ENCODE peak calls at places on chromosomes 16 and 17, in five cellular contexts. One of them, this sample, is unnamed.

GRCh38 chr17:31074772-31075538 is 19.8 kb upstream of the NF1 start:
- DNase-seq in GM12878: no peak
- DNase-seq in HCT116: no peak
- DNase-seq in K562: no peak
- DNase-seq in SK-N-SH: no peak
- DNase-seq in this sample: peak

GRCh38 chr16:21656795-21657768 is 4.7 kb upstream of the IGSF6 start:
- DNase-seq in GM12878: peak
- DNase-seq in HCT116: peak
- DNase-seq in K562: peak
- DNase-seq in SK-N-SH: peak
- DNase-seq in this sample: peak

GRCh38 chr16:87380875-87381274 is 2.7 kb downstream of the FBXO31 start:
- DNase-seq in GM12878: peak
- DNase-seq in HCT116: no peak
- DNase-seq in K562: peak
- DNase-seq in SK-N-SH: no peak
- DNase-seq in this sample: no peak

GRCh38 chr17:75459590-75460267 is 3.3 kb downstream of the TMEM94 start:
- DNase-seq in GM12878: peak
- DNase-seq in HCT116: no peak
- DNase-seq in K562: no peak
- DNase-seq in SK-N-SH: no peak
- DNase-seq in this sample: peak

GRCh38 chr17:43849116-43849515 is 2.1 kb downstream of the CD300LG start:
- DNase-seq in GM12878: no peak
- DNase-seq in HCT116: no peak
- DNase-seq in K562: no peak
- DNase-seq in SK-N-SH: no peak
- DNase-seq in this sample: no peak

GRCh38 chr17:21157586-21158370 is 31.0 kb downstream of the DHRS7B start:
- DNase-seq in GM12878: no peak
- DNase-seq in HCT116: no peak
- DNase-seq in K562: no peak
- DNase-seq in SK-N-SH: no peak
- DNase-seq in this sample: no peak

GRCh38 chr16:22161999-22162657 is at the start of gene SDR42E2:
- DNase-seq in GM12878: no peak
- DNase-seq in HCT116: no peak
- DNase-seq in K562: peak
- DNase-seq in SK-N-SH: peak
- DNase-seq in this sample: no peak

GRCh38 chr16:8677481-8677880 is 3.1 kb downstream of the ABAT start:
- DNase-seq in GM12878: no peak
- DNase-seq in HCT116: no peak
- DNase-seq in K562: no peak
- DNase-seq in SK-N-SH: no peak
- DNase-seq in this sample: no peak

GRCh38 chr16:74568961-74569631 is 37.8 kb downstream of the GLG1 start:
- DNase-seq in GM12878: no peak
- DNase-seq in HCT116: no peak
- DNase-seq in K562: no peak
- DNase-seq in SK-N-SH: no peak
- DNase-seq in this sample: peak

GRCh38 chr17:35041390-35041789 is 22.1 kb downstream of the RFFL start:
- DNase-seq in GM12878: no peak
- DNase-seq in HCT116: no peak
- DNase-seq in K562: no peak
- DNase-seq in SK-N-SH: no peak
- DNase-seq in this sample: no peak
- TF ChIP-seq JUND in GM12878: no peak
- TF ChIP-seq JUND in HCT116: no peak
- TF ChIP-seq JUND in K562: no peak
- TF ChIP-seq JUND in SK-N-SH: no peak
- TF ChIP-seq JUND in this sample: no peak

GRCh38 chr17:49836111-49837030 is 11.5 kb downstream of the TAC4 start:
- DNase-seq in GM12878: no peak
- DNase-seq in HCT116: no peak
- DNase-seq in K562: no peak
- DNase-seq in SK-N-SH: no peak
- DNase-seq in this sample: no peak
- TF ChIP-seq JUND in GM12878: no peak
- TF ChIP-seq JUND in HCT116: no peak
- TF ChIP-seq JUND in K562: no peak
- TF ChIP-seq JUND in SK-N-SH: no peak
- TF ChIP-seq JUND in this sample: no peak

DNA sequence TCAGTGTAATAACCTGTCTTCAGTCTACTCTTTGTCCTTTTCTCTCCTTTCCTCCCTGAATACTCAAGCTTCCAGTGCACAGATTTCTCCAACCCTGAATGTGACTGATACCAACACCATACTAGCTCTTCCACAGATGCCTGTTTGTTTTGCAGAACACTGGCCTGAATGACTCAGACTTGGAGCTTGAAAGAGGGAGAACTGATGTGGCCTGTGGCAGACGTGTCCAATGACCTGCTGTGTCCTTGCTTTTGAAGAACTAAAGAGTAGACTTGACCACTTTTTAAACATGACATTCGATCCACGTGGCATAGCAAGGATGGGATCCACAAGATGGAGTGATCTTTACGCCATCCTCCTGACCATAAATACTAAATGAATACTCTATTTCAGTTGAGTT is 361.0 kb downstream of the WWOX start:
- DNase-seq in GM12878: no peak
- DNase-seq in HCT116: no peak
- DNase-seq in K562: no peak
- DNase-seq in SK-N-SH: no peak
- DNase-seq in this sample: no peak
- TF ChIP-seq JUND in GM12878: no peak
- TF ChIP-seq JUND in HCT116: no peak
- TF ChIP-seq JUND in K562: no peak
- TF ChIP-seq JUND in SK-N-SH: no peak
- TF ChIP-seq JUND in this sample: no peak

GRCh38 chr16:66899945-66900688 is 18.6 kb downstream of the CDH16 start:
- DNase-seq in GM12878: no peak
- DNase-seq in HCT116: no peak
- DNase-seq in K562: peak
- DNase-seq in SK-N-SH: peak
- DNase-seq in this sample: no peak
- TF ChIP-seq JUND in GM12878: no peak
- TF ChIP-seq JUND in HCT116: no peak
- TF ChIP-seq JUND in K562: peak
- TF ChIP-seq JUND in SK-N-SH: no peak
- TF ChIP-seq JUND in this sample: no peak

DNA sequence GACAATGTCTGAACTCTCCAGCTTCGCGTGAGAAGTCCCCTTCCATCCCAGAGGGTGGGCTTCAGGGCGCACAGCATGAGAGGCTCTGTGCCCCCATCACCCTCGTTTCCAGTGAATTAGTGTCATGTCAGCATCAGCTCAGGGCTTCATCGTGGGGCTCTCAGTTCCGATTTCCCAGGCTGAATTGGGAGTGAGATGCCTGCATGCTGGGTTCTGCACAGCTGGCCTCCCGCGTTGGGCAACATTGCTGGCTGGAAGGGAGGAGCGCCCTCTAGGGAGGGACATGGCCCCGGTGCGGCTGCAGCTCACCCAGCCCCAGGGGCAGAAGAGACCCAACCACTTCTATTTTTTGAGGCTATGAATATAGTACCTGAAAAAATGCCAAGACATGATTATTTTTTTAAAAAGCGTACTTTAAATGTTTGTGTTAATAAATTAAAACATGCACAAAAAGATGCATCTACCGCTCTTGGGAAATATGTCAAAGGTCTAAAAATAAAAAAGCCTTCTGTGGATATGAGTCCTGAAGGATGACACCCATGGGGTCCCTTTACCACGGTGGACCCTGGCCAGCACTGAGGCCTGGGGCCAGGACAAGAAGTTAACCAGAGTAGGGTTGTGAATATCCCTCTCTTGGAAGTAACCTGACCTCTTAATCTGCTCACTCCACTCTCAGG is 10.5 kb upstream of the ITGAD start:
- DNase-seq in GM12878: no peak
- DNase-seq in HCT116: peak
- DNase-seq in K562: peak
- DNase-seq in SK-N-SH: peak
- DNase-seq in this sample: peak
- TF ChIP-seq JUND in GM12878: no peak
- TF ChIP-seq JUND in HCT116: no peak
- TF ChIP-seq JUND in K562: peak
- TF ChIP-seq JUND in SK-N-SH: no peak
- TF ChIP-seq JUND in this sample: no peak

GRCh38 chr17:7017827-7018200 is 5.0 kb upstream of the BCL6B start:
- DNase-seq in GM12878: no peak
- DNase-seq in HCT116: no peak
- DNase-seq in K562: no peak
- DNase-seq in SK-N-SH: no peak
- DNase-seq in this sample: no peak

GRCh38 chr17:7018331-7018964 is 4.4 kb upstream of the BCL6B start:
- DNase-seq in GM12878: no peak
- DNase-seq in HCT116: no peak
- DNase-seq in K562: no peak
- DNase-seq in SK-N-SH: no peak
- DNase-seq in this sample: no peak

GRCh38 chr17:7019406-7019805 is 3.4 kb upstream of the BCL6B start:
- DNase-seq in GM12878: no peak
- DNase-seq in HCT116: no peak
- DNase-seq in K562: no peak
- DNase-seq in SK-N-SH: no peak
- DNase-seq in this sample: no peak

GRCh38 chr17:7020894-7021664 is 1.8 kb upstream of the BCL6B start:
- DNase-seq in GM12878: no peak
- DNase-seq in HCT116: no peak
- DNase-seq in K562: no peak
- DNase-seq in SK-N-SH: no peak
- DNase-seq in this sample: no peak

DNA sequence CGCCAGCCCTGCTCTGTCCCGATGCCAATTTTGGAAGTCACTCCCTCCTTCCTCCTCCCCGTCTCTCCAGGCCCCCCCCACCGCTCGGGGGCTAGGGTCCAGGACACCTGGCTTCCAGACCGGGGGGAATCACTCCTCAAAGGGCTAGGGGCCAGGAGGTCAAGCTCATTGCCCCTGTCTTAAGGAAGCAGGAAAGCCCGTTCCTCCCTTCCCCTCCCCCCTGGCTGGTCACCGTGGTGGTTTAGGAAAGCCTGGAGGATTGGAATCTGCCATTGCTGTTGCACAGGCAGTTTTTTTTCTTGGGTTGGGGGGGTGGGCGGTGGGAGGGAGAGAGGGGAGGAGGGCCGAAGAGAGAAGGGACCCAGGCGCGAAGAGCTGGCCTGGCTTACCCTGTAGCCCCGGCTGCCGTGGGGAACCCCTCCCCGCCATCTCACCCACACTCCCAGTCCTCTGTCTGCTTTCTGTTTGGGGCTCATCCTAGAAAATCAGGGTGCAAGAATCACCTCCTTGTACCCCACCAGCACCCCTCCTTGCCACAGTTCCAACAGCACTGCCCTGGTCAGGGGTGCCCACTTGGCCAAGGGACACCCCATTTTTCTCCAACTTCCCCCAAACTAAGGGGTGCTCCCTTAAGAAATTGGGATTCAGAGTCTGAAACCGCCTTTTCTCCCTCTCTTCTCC is 2.9 kb upstream of the BCL6B start:
- DNase-seq in GM12878: no peak
- DNase-seq in HCT116: no peak
- DNase-seq in K562: no peak
- DNase-seq in SK-N-SH: peak
- DNase-seq in this sample: peak
- TF ChIP-seq JUND in GM12878: no peak
- TF ChIP-seq JUND in HCT116: no peak
- TF ChIP-seq JUND in K562: no peak
- TF ChIP-seq JUND in SK-N-SH: no peak
- TF ChIP-seq JUND in this sample: no peak

DNA sequence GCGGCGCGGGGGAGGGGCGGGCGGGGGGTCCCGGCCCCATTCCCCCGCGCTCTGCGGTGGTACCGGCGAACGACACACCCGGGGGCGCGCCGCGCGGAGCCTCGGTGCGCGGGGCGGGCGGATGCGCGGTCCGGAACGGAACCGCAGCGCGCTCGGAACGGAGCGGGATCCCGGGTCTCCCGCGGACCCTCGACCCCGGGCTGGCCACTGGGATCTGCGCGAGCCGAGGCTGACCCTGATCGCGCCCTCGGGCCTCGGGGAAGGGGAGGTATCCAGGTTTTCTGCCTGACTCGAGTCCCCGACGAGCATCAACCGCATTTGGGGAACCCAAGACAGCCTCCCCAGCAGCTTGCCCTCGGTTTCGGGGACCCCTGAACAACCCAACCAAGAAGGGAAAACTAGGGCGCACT is 361 bp downstream of the BEAN1 start:
- DNase-seq in GM12878: no peak
- DNase-seq in HCT116: no peak
- DNase-seq in K562: no peak
- DNase-seq in SK-N-SH: no peak
- DNase-seq in this sample: no peak
- TF ChIP-seq JUND in GM12878: no peak
- TF ChIP-seq JUND in HCT116: no peak
- TF ChIP-seq JUND in K562: no peak
- TF ChIP-seq JUND in SK-N-SH: no peak
- TF ChIP-seq JUND in this sample: no peak